ENCODE peak calls at places on chromosome 18, in four cellular contexts. D is keratinocyte, J is body of pancreas, K is AG09309. O is an unnamed sample.

GRCh38 chr18:8264861-8265411 is 344.3 kb upstream of the RAB12 start:
- DNase-seq in D (peak), J (peak), K (no peak), O (no peak)

GRCh38 chr18:51076503-51076902 is 46.5 kb downstream of the SMAD4 start:
- DNase-seq in D (no peak), J (no peak), K (no peak), O (no peak)

GRCh38 chr18:54215069-54215468 is 9.4 kb downstream of the MBD2 start:
- DNase-seq in D (no peak), J (no peak), K (no peak), O (no peak)

GRCh38 chr18:80171190-80171872 is 62.3 kb downstream of the ADNP2 start:
- DNase-seq in D (no peak), J (peak), K (peak), O (no peak)

GRCh38 chr18:23618862-23619387 is 32.6 kb upstream of the NPC1 start:
- DNase-seq in D (no peak), J (no peak), K (no peak), O (no peak)

GRCh38 chr18:54647176-54647575 is 56.1 kb downstream of the DYNAP start:
- DNase-seq in D (no peak), J (peak), K (no peak), O (no peak)

GRCh38 chr18:9413586-9413985 is 61.7 kb upstream of the RALBP1 start:
- DNase-seq in D (no peak), J (no peak), K (no peak), O (no peak)

GRCh38 chr18:9810216-9810804 is 75.5 kb upstream of the TXNDC2 start:
- DNase-seq in D (no peak), J (no peak), K (no peak), O (no peak)

GRCh38 chr18:44033144-44033543 is 647.5 kb upstream of the SETBP1 start:
- DNase-seq in D (no peak), J (no peak), K (no peak), O (no peak)

GRCh38 chr18:59453468-59453961 is 94.5 kb upstream of the LMAN1 start:
- DNase-seq in D (no peak), J (no peak), K (no peak), O (no peak)

GRCh38 chr18:51107082-51107481 is 77.1 kb downstream of the SMAD4 start:
- DNase-seq in D (no peak), J (no peak), K (no peak), O (no peak)

GRCh38 chr18:47163241-47163640 is 12.9 kb downstream of the IER3IP1 start:
- DNase-seq in D (no peak), J (no peak), K (no peak), O (no peak)

GRCh38 chr18:48641981-48642380 is 103.2 kb downstream of the CTIF start:
- DNase-seq in D (no peak), J (no peak), K (no peak), O (no peak)

GRCh38 chr18:22981274-22982133 is 48.4 kb downstream of the RBBP8 start:
- DNase-seq in D (no peak), J (no peak), K (no peak), O (no peak)

GRCh38 chr18:48826271-48826670 is 124.5 kb downstream of the SMAD7 start:
- DNase-seq in D (no peak), J (no peak), K (no peak), O (no peak)

GRCh38 chr18:60232541-60232940 is 140.0 kb downstream of the MC4R start:
- DNase-seq in D (peak), J (no peak), K (peak), O (no peak)

GRCh38 chr18:33751613-33752221 is 173.7 kb downstream of the ASXL3 start:
- DNase-seq in D (no peak), J (no peak), K (no peak), O (no peak)
- TF ChIP-seq CTCF in D (peak), J (peak), K (peak), O (peak)

GRCh38 chr18:70333757-70334156 is 44.9 kb downstream of the SOCS6 start:
- DNase-seq in D (peak), J (no peak), K (peak), O (peak)
- TF ChIP-seq CTCF in D (no peak), J (no peak), K (no peak), O (no peak)

DNA sequence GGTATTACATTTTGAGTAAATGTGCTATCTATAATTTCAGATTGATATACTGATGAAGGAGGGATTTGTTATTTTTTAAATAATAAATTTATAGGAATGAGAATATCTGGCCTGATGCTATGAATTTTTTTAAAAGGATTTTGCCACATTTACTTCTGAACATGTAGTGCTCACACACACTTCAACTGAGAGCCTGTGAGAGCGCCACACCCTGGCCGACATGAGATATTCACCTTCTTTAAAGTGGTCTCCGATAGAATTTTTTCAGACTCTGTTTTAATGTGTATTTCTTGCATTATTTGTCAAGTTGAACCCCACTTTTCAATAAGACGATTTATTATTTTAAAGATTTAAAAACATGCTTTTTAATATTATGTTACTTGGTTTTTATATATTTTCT is 813.3 kb downstream of the DCC start:
- DNase-seq in D (no peak), J (no peak), K (no peak), O (no peak)
- TF ChIP-seq CTCF in D (no peak), J (no peak), K (no peak), O (no peak)

GRCh38 chr18:58287626-58288289 is 243.7 kb downstream of the NEDD4L start:
- DNase-seq in D (no peak), J (peak), K (no peak), O (no peak)
- TF ChIP-seq CTCF in D (no peak), J (no peak), K (no peak), O (no peak)

GRCh38 chr18:35695803-35696202 is 114.3 kb downstream of the GALNT1 start:
- DNase-seq in D (no peak), J (peak), K (no peak), O (no peak)

GRCh38 chr18:35697869-35698268 is 116.3 kb downstream of the GALNT1 start:
- DNase-seq in D (peak), J (no peak), K (no peak), O (no peak)

GRCh38 chr18:35695384-35695783 is 113.8 kb downstream of the GALNT1 start:
- DNase-seq in D (no peak), J (no peak), K (no peak), O (no peak)

GRCh38 chr18:35694803-35695202 is 113.3 kb downstream of the GALNT1 start:
- DNase-seq in D (no peak), J (no peak), K (no peak), O (no peak)

DNA sequence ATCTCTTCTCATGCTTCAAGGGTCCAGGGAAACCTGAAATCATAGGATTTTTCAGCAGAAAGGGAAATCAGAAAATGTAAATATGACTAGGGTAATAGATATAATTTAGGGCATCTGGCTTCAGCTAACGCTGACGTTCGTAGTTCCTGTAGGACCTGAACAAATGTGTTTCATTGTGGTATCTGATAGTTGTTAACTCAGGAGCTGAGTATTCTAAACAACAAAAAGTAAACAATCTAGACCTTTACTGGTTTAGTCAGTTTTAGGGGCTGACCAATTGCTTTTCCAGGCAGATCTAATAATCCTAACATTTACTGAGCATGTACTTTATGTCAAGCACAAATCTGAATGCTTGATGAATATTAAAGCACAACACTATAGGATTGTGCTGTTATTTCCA is 114.8 kb downstream of the GALNT1 start:
- DNase-seq in D (no peak), J (no peak), K (no peak), O (no peak)
- TF ChIP-seq CTCF in D (no peak), J (no peak), K (no peak), O (no peak)

GRCh38 chr18:75244336-75244735 is 33.7 kb downstream of the TSHZ1 start:
- DNase-seq in D (no peak), J (peak), K (no peak), O (no peak)
- TF ChIP-seq CTCF in D (peak), J (peak), K (no peak), O (no peak)

DNA sequence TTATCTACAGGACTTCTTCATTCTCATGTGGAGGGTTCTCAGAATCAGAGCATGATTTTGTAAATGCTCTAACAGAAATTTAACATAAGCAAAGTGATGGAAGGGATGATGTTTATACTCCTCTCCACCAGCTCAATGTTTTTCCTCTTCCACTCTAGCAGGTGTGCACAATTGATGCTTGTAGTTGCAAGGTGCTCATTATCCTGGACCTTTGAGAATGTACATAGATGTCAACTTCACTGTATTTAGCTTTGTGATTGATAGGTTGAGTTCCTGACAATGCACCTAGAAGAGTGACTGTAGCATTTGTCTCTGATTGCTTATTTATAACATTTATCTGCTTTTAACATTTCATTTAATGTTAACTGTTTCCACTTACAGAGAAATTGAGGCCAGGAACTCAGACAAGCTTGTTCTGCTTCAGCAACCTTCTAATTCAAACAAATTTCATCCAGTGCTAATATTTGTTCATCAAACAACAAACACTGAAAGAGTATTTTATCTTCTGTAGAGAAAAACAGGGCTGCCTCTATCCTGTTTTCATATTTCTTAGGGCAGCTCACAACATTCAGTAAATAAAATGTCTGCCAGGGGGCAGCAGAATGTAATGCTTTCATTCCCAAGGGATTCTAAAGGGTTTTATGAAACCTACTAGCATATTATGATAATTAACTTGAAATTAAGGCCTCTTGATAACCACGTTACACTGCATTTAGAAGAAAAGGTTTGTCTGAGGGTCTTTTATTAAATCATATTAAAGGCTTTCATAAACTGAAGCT is 127.9 kb upstream of the NOL4 start:
- DNase-seq in D (no peak), J (peak), K (no peak), O (no peak)
- TF ChIP-seq CTCF in D (no peak), J (peak), K (no peak), O (no peak)

GRCh38 chr18:78448106-78448505 is 531.5 kb upstream of the SALL3 start:
- DNase-seq in D (no peak), J (no peak), K (no peak), O (no peak)
- TF ChIP-seq CTCF in D (no peak), J (no peak), K (no peak), O (no peak)